ENCODE peak calls at places on chromosomes 11 and 22, in seven cellular contexts. X is nephron progenitor cell; A is CD8-positive, alpha-beta memory T cell; Y is fibroblast of the aortic adventitia; S is activated gamma-delta T cell treated with Interleukin-2 at 50 U/mL for 16 hours; K is PC-3; J is NCI-H1092 treated with DMSO at 0.1 percent for 48 hours. D is an unnamed sample.

GRCh38 chr11:127791844-127792243 is 791.3 kb upstream of the KIRREL3 start:
- DNase-seq in X (no peak), A (no peak), Y (no peak), S (no peak), K (no peak), J (no peak), D (no peak)

GRCh38 chr11:8040921-8041285 is 40.1 kb upstream of the TUB start:
- DNase-seq in X (no peak), A (no peak), Y (no peak), S (no peak), K (no peak), J (no peak), D (no peak)

GRCh38 chr11:117690484-117691205 is 106.4 kb downstream of the DSCAML1 start:
- DNase-seq in X (no peak), A (no peak), Y (no peak), S (no peak), K (no peak), J (peak; percentile 55), D (peak; percentile 2)

GRCh38 chr11:66559141-66559861 is 9.1 kb downstream of the CTSF start:
- DNase-seq in X (no peak), A (peak; percentile 53), Y (peak; percentile 14), S (no peak), K (no peak), J (no peak), D (no peak)

GRCh38 chr11:24556693-24557092 is 59.8 kb downstream of the LUZP2 start:
- DNase-seq in X (no peak), A (no peak), Y (no peak), S (no peak), K (no peak), J (no peak), D (no peak)

GRCh38 chr11:67732045-67732787 is 57.8 kb upstream of the ALDH3B2 start:
- DNase-seq in X (no peak), A (peak; percentile 70), Y (no peak), S (peak; percentile 37), K (peak; percentile 32), J (peak; percentile 12), D (no peak)

GRCh38 chr22:42769574-42770447 is 49.1 kb upstream of the A4GALT start:
- DNase-seq in X (peak; percentile 46), A (no peak), Y (peak; percentile 91), S (no peak), K (no peak), J (no peak), D (no peak)

GRCh38 chr11:95149659-95150294 is 60.1 kb downstream of the ENDOD1 start:
- DNase-seq in X (peak; percentile 19), A (no peak), Y (no peak), S (no peak), K (peak; percentile 76), J (no peak), D (no peak)

GRCh38 chr11:32013603-32014002 is 77.3 kb upstream of the RCN1 start:
- DNase-seq in X (no peak), A (no peak), Y (no peak), S (no peak), K (no peak), J (no peak), D (no peak)

GRCh38 chr11:34859496-34859895 is 56.7 kb downstream of the APIP start:
- DNase-seq in X (no peak), A (no peak), Y (no peak), S (no peak), K (no peak), J (no peak), D (no peak)

GRCh38 chr11:70699294-70700221 is 301.2 kb downstream of the CTTN start:
- DNase-seq in X (no peak), A (no peak), Y (no peak), S (no peak), K (peak; percentile 42), J (no peak), D (no peak)

GRCh38 chr22:46433318-46433717 is 97.8 kb downstream of the TRMU start:
- DNase-seq in X (no peak), A (no peak), Y (no peak), S (no peak), K (no peak), J (no peak), D (no peak)

GRCh38 chr11:125062931-125063428 is at the start of gene SLC37A2:
- DNase-seq in X (peak; percentile 78), A (peak; percentile 60), Y (peak; percentile 47), S (peak; percentile 20), K (peak; percentile 73), J (peak; percentile 33), D (no peak)

GRCh38 chr22:30251661-30252226 is 5.2 kb upstream of the LIF start:
- DNase-seq in X (no peak), A (no peak), Y (peak; percentile 49), S (no peak), K (peak; percentile 60), J (peak; percentile 3), D (no peak)

GRCh38 chr11:14312736-14313438 is 46.1 kb downstream of the RRAS2 start:
- DNase-seq in X (no peak), A (no peak), Y (peak; percentile 19), S (no peak), K (peak; percentile 74), J (no peak), D (peak; percentile 29)

GRCh38 chr11:7353100-7353499 is 101.4 kb downstream of the SYT9 start:
- DNase-seq in X (peak; percentile 8), A (no peak), Y (peak; percentile 33), S (no peak), K (peak; percentile 55), J (no peak), D (no peak)

GRCh38 chr22:25668437-25668836 is 73.6 kb upstream of the MYO18B start:
- DNase-seq in X (no peak), A (no peak), Y (peak; percentile 91), S (no peak), K (no peak), J (no peak), D (no peak)

GRCh38 chr11:119759324-119759723 is 30.3 kb upstream of the NECTIN1 start:
- DNase-seq in X (no peak), A (no peak), Y (peak; percentile 36), S (no peak), K (peak; percentile 65), J (no peak), D (peak; percentile 32)

GRCh38 chr11:12762696-12763324 is 88.6 kb downstream of the TEAD1 start:
- DNase-seq in X (no peak), A (no peak), Y (no peak), S (no peak), K (no peak), J (peak; percentile 76), D (no peak)

GRCh38 chr11:71286701-71287643 is 34.6 kb upstream of the SHANK2 start:
- DNase-seq in X (no peak), A (no peak), Y (peak; percentile 97), S (no peak), K (peak; percentile 57), J (peak; percentile 31), D (peak; percentile 88)

GRCh38 chr22:48719978-48720661 is 1107.6 kb downstream of the BRD1 start:
- DNase-seq in X (peak; percentile 25), A (peak; percentile 28), Y (no peak), S (no peak), K (no peak), J (no peak), D (no peak)

GRCh38 chr22:50610041-50610451 is 9.5 kb downstream of the MAPK8IP2 start:
- DNase-seq in X (no peak), A (no peak), Y (no peak), S (no peak), K (no peak), J (no peak), D (no peak)

GRCh38 chr11:79321282-79321681 is 119.5 kb downstream of the TENM4 start:
- DNase-seq in X (no peak), A (no peak), Y (peak; percentile 46), S (no peak), K (no peak), J (no peak), D (no peak)

GRCh38 chr11:103907548-103908455 is 128.6 kb upstream of the DDI1 start:
- DNase-seq in X (no peak), A (no peak), Y (peak; percentile 62), S (no peak), K (peak; percentile 40), J (no peak), D (no peak)

GRCh38 chr22:49090853-49091135 is 736.9 kb downstream of the BRD1 start:
- DNase-seq in X (no peak), A (no peak), Y (no peak), S (no peak), K (no peak), J (peak; percentile 0), D (no peak)

GRCh38 chr11:65390099-65390941 is 3.9 kb downstream of the FRMD8 start:
- DNase-seq in X (no peak), A (no peak), Y (no peak), S (no peak), K (no peak), J (no peak), D (no peak)

GRCh38 chr22:42365337-42365865 is 66.8 kb downstream of the NFAM1 start:
- DNase-seq in X (no peak), A (no peak), Y (no peak), S (no peak), K (no peak), J (peak; percentile 85), D (no peak)

GRCh38 chr11:66850588-66851250 is 6.1 kb upstream of the LRFN4 start:
- DNase-seq in X (no peak), A (peak; percentile 35), Y (no peak), S (no peak), K (no peak), J (no peak), D (no peak)

GRCh38 chr11:8765294-8765693 is 82.7 kb downstream of the RPL27A start:
- DNase-seq in X (no peak), A (no peak), Y (peak; percentile 61), S (no peak), K (no peak), J (no peak), D (no peak)

GRCh38 chr11:104891135-104891534 is 7.1 kb downstream of the CASP12 start:
- DNase-seq in X (no peak), A (no peak), Y (no peak), S (no peak), K (peak; percentile 6), J (no peak), D (peak; percentile 27)

GRCh38 chr22:21876486-21877176 is 9.2 kb upstream of the MAPK1 start:
- DNase-seq in X (no peak), A (no peak), Y (peak; percentile 92), S (no peak), K (no peak), J (no peak), D (no peak)

GRCh38 chr22:49328076-49328475 is 499.6 kb downstream of the BRD1 start:
- DNase-seq in X (no peak), A (no peak), Y (no peak), S (no peak), K (no peak), J (no peak), D (no peak)

GRCh38 chr22:40572976-40573375 is 63.5 kb downstream of the MRTFA start:
- DNase-seq in X (no peak), A (no peak), Y (peak; percentile 55), S (no peak), K (no peak), J (no peak), D (no peak)

GRCh38 chr22:24471570-24471969 is 23.6 kb upstream of the UPB1 start:
- DNase-seq in X (no peak), A (no peak), Y (peak; percentile 98), S (no peak), K (no peak), J (no peak), D (no peak)

GRCh38 chr11:61905801-61906521 is 11.4 kb downstream of the RAB3IL1 start:
- DNase-seq in X (no peak), A (no peak), Y (no peak), S (no peak), K (no peak), J (no peak), D (no peak)

GRCh38 chr11:125568970-125569912 is at the start of gene EI24:
- DNase-seq in X (peak; percentile 93), A (peak; percentile 87), Y (peak; percentile 88), S (peak; percentile 81), K (peak; percentile 97), J (peak; percentile 91), D (peak; percentile 56)

GRCh38 chr11:9019861-9020260 is 16.1 kb upstream of the NRIP3 start:
- DNase-seq in X (no peak), A (no peak), Y (no peak), S (no peak), K (no peak), J (no peak), D (no peak)

GRCh38 chr11:114250180-114250579 is 46.0 kb upstream of the NNMT start:
- DNase-seq in X (no peak), A (no peak), Y (no peak), S (no peak), K (no peak), J (no peak), D (no peak)